ENCODE peak calls at places on chromosomes 4 and X, in eight cellular contexts. Q is A549; P is NCI-H1105; U is T-helper 1 cell; F is naive B cell; O is CD4-positive, CD25-positive, alpha-beta regulatory T cell; G is AG08396; T is suprapubic skin. C is an unnamed sample.

GRCh38 chr4:6250235-6250983 is 19.2 kb upstream of the WFS1 start:
- DNase-seq in Q (peak), P (peak), U (no peak), F (peak), O (peak), G (peak), T (no peak), C (peak)

GRCh38 chr4:120070191-120070590 is 3.5 kb upstream of the MAD2L1 start:
- DNase-seq in Q (no peak), P (no peak), U (no peak), F (no peak), O (no peak), G (no peak), T (no peak), C (no peak)

GRCh38 chrX:153525451-153525850 is 8.0 kb downstream of the ATP2B3 start:
- DNase-seq in Q (no peak), P (no peak), U (no peak), F (no peak), O (no peak), G (no peak), T (no peak), C (no peak)

GRCh38 chrX:74231625-74232024 is 72.4 kb upstream of the ZCCHC13 start:
- DNase-seq in Q (no peak), P (no peak), U (no peak), F (no peak), O (no peak), G (no peak), T (no peak), C (no peak)

GRCh38 chr4:147547314-147548056 is 66.6 kb downstream of the EDNRA start:
- DNase-seq in Q (no peak), P (no peak), U (no peak), F (no peak), O (no peak), G (peak), T (no peak), C (no peak)

GRCh38 chr4:134905061-134905460 is 703.5 kb upstream of the PABPC4L start:
- DNase-seq in Q (no peak), P (no peak), U (no peak), F (no peak), O (no peak), G (no peak), T (no peak), C (no peak)

GRCh38 chr4:183118585-183118984 is 19.5 kb downstream of the WWC2 start:
- DNase-seq in Q (no peak), P (no peak), U (no peak), F (no peak), O (no peak), G (peak), T (no peak), C (no peak)

GRCh38 chr4:17717301-17717700 is 64.1 kb downstream of the FAM184B start:
- DNase-seq in Q (no peak), P (no peak), U (no peak), F (no peak), O (no peak), G (no peak), T (no peak), C (no peak)

GRCh38 chr4:48093949-48094550 is 40.0 kb downstream of the TXK start:
- DNase-seq in Q (peak), P (no peak), U (no peak), F (no peak), O (no peak), G (no peak), T (no peak), C (no peak)

GRCh38 chrX:44105228-44105913 is 132.2 kb upstream of the NDP start:
- DNase-seq in Q (no peak), P (no peak), U (no peak), F (no peak), O (no peak), G (no peak), T (no peak), C (no peak)

GRCh38 chrX:134246282-134246681 is 9.3 kb downstream of the CCDC160 start:
- DNase-seq in Q (no peak), P (no peak), U (no peak), F (no peak), O (no peak), G (no peak), T (no peak), C (no peak)